ENCODE peak calls at places on chromosomes 1 and 21, in six cellular contexts. R is mesenchymal stem cell; J is stimulated activated CD4-positive, alpha-beta T cell treated with anti-CD3 and anti-CD28 coated beads, Interleukin-15, amount 100 ng/mL, for 1 hour; Y is memory B cell; D is A549; I is activated naive CD4-positive, alpha-beta T cell treated with anti-CD3 and anti-CD28 coated beads, Interleukin-2, amount 50 U/mL, for 16 hours. E is an unnamed sample.

GRCh38 chr1:84967666-84968065 is 29.2 kb downstream of the MCOLN2 start:
- DNase-seq in J (no peak), R (no peak), I (no peak), D (no peak), Y (no peak), E (no peak)

GRCh38 chr1:234533975-234534876 is 55.2 kb upstream of the TARBP1 start:
- DNase-seq in I (no peak), Y (no peak), J (no peak), D (no peak), R (peak), E (no peak)

GRCh38 chr1:27153549-27153886 is 1.4 kb downstream of the SLC9A1 start:
- DNase-seq in I (no peak), R (peak), J (no peak), Y (no peak), D (no peak), E (no peak)

GRCh38 chr1:205045146-205045545 is 2.1 kb downstream of the CNTN2 start:
- DNase-seq in I (no peak), D (no peak), J (no peak), Y (no peak), R (no peak), E (no peak)

GRCh38 chr21:32347887-32348450 is 44.8 kb downstream of the URB1 start:
- DNase-seq in J (no peak), I (no peak), Y (no peak), D (no peak), R (no peak), E (no peak)

GRCh38 chr1:27527857-27528700 is 38.1 kb upstream of the WASF2 start:
- DNase-seq in R (no peak), D (no peak), I (peak), Y (peak), J (peak), E (peak)

GRCh38 chr1:227343727-227344551 is 25.6 kb upstream of the CDC42BPA start:
- DNase-seq in R (peak), J (no peak), Y (no peak), D (peak), I (no peak), E (no peak)

GRCh38 chr21:42997053-42997452 is 22.7 kb downstream of the PKNOX1 start:
- DNase-seq in D (no peak), J (no peak), I (no peak), R (peak), Y (no peak), E (no peak)

GRCh38 chr1:174875306-174875705 is 124.4 kb upstream of the CACYBP start:
- DNase-seq in D (no peak), I (peak), J (no peak), R (no peak), Y (no peak), E (no peak)

GRCh38 chr1:227544067-227544655 is 19.2 kb upstream of the ZNF678 start:
- DNase-seq in Y (no peak), R (no peak), D (no peak), J (no peak), I (no peak), E (no peak)

GRCh38 chr1:24708938-24709337 is 36.3 kb upstream of the CLIC4 start:
- DNase-seq in I (no peak), J (no peak), R (no peak), Y (no peak), D (no peak), E (no peak)

GRCh38 chr21:35201288-35201687 is 152.2 kb upstream of the RUNX1 start:
- DNase-seq in D (no peak), R (no peak), J (no peak), Y (no peak), I (no peak), E (no peak)

GRCh38 chr1:53254011-53254640 is 15.8 kb upstream of the MAGOH start:
- DNase-seq in D (no peak), R (peak), J (no peak), I (no peak), Y (no peak), E (no peak)

GRCh38 chr1:61083014-61083798 is 845 bp downstream of the NFIA start:
- DNase-seq in J (peak), Y (peak), I (peak), R (peak), D (peak), E (no peak)